ENCODE peak calls at places on chromosomes 13 and 19, in six cellular contexts. G, L, H, O, E and J are unnamed samples.

GRCh38 chr13:26062853-26063444 is 11.1 kb upstream of the SHISA2 start:
- DNase-seq in G (peak), L (no peak), H (peak), O (peak), E (no peak), J (peak)

GRCh38 chr13:43245374-43245964 is 222.1 kb downstream of the DNAJC15 start:
- DNase-seq in G (no peak), L (no peak), H (no peak), O (peak), E (no peak), J (no peak)

GRCh38 chr19:49613374-49613773 is 22.4 kb downstream of the PRR12 start:
- DNase-seq in G (no peak), L (no peak), H (peak), O (peak), E (no peak), J (no peak)

GRCh38 chr13:114310961-114311360 is 3.3 kb upstream of the CHAMP1 start:
- DNase-seq in G (no peak), L (no peak), H (no peak), O (no peak), E (no peak), J (no peak)

GRCh38 chr19:53865523-53865917 is 2.2 kb upstream of the MYADM start:
- DNase-seq in G (no peak), L (no peak), H (no peak), O (no peak), E (no peak), J (no peak)

GRCh38 chr13:69935043-69935442 is 172.6 kb upstream of the ATXN8OS start:
- DNase-seq in G (no peak), L (no peak), H (no peak), O (no peak), E (no peak), J (peak)

GRCh38 chr19:30590596-30591229 is 218.5 kb downstream of the ZNF536 start:
- DNase-seq in G (no peak), L (no peak), H (no peak), O (no peak), E (no peak), J (no peak)

GRCh38 chr19:18985257-18985656 is 44.2 kb upstream of the HOMER3 start:
- DNase-seq in G (no peak), L (no peak), H (no peak), O (no peak), E (no peak), J (no peak)

GRCh38 chr13:23674795-23675640 is 104.8 kb downstream of the TNFRSF19 start:
- DNase-seq in G (no peak), L (no peak), H (no peak), O (peak), E (no peak), J (no peak)

GRCh38 chr19:1312732-1313694 is 27.3 kb downstream of the EFNA2 start:
- DNase-seq in G (no peak), L (no peak), H (peak), O (peak), E (no peak), J (peak)

GRCh38 chr13:111575276-111575675 is 254.8 kb downstream of the TEX29 start:
- DNase-seq in G (no peak), L (no peak), H (no peak), O (no peak), E (no peak), J (no peak)